ENCODE peak calls at places on chromosomes 6 and 20, in eight cellular contexts. U is SHP77; O is stimulated activated effector memory CD8-positive, alpha-beta T cell treated with anti-CD3 and anti-CD28 coated beads, Interleukin-12 subunit alpha, Interleukin-12 subunit beta, amount 100 ng/mL, for 72 hours; E is mucosa of gallbladder; Y is activated naive CD8-positive, alpha-beta T cell treated with anti-CD3 and anti-CD28 coated beads for 36 hours; Q is RWPE1; J is A549; V is fibroblast of the aortic adventitia. H is an unnamed sample.

GRCh38 chr6:7628479-7628878 is 38.5 kb downstream of the SNRNP48 start:
- DNase-seq in U (no peak), O (no peak), E (no peak), Y (no peak), Q (no peak), J (no peak), V (peak), H (no peak)

GRCh38 chr6:113050010-113050893 is 703.1 kb downstream of the RFPL4B start:
- DNase-seq in U (no peak), O (no peak), E (no peak), Y (no peak), Q (no peak), J (no peak), V (peak), H (no peak)

GRCh38 chr6:84665392-84665791 is 99.0 kb downstream of the TBX18 start:
- DNase-seq in U (no peak), O (no peak), E (no peak), Y (no peak), Q (no peak), J (no peak), V (no peak), H (no peak)

GRCh38 chr6:36147294-36147693 is 17.0 kb downstream of the MAPK13 start:
- DNase-seq in U (no peak), O (no peak), E (no peak), Y (no peak), Q (no peak), J (no peak), V (no peak), H (no peak)

GRCh38 chr6:40543776-40544175 is 43.4 kb downstream of the LRFN2 start:
- DNase-seq in U (no peak), O (no peak), E (no peak), Y (no peak), Q (no peak), J (no peak), V (no peak), H (no peak)

GRCh38 chr6:92122746-92123145 is 1296.6 kb downstream of the EPHA7 start:
- DNase-seq in U (no peak), O (no peak), E (no peak), Y (no peak), Q (no peak), J (no peak), V (no peak), H (no peak)

GRCh38 chr20:38608188-38608587 is 6.6 kb downstream of the ARHGAP40 start:
- DNase-seq in U (no peak), O (no peak), E (no peak), Y (no peak), Q (no peak), J (no peak), V (no peak), H (no peak)

GRCh38 chr6:50361641-50362331 is 312.1 kb upstream of the DEFB112 start:
- DNase-seq in U (no peak), O (no peak), E (no peak), Y (no peak), Q (no peak), J (no peak), V (no peak), H (no peak)

GRCh38 chr6:131949615-131949908 is 1.6 kb downstream of the CCN2 start:
- DNase-seq in U (no peak), O (no peak), E (peak), Y (no peak), Q (no peak), J (no peak), V (peak), H (no peak)

GRCh38 chr6:134519456-134519855 is 201.5 kb upstream of the SGK1 start:
- DNase-seq in U (peak), O (no peak), E (peak), Y (peak), Q (no peak), J (no peak), V (no peak), H (no peak)

GRCh38 chr6:83707829-83708545 is 914 bp downstream of the SNAP91 start:
- DNase-seq in U (peak), O (no peak), E (no peak), Y (no peak), Q (no peak), J (no peak), V (no peak), H (no peak)

GRCh38 chr6:31332637-31333602 is 24.1 kb downstream of the HLA-B start:
- DNase-seq in U (no peak), O (no peak), E (no peak), Y (peak), Q (no peak), J (no peak), V (no peak), H (no peak)

GRCh38 chr20:48373555-48373934 is 454.3 kb downstream of the PREX1 start:
- DNase-seq in U (no peak), O (no peak), E (no peak), Y (no peak), Q (no peak), J (no peak), V (no peak), H (no peak)

GRCh38 chr6:113859349-113860164 is 2.4 kb downstream of the MARCKS start:
- DNase-seq in U (no peak), O (no peak), E (peak), Y (no peak), Q (peak), J (peak), V (peak), H (no peak)

GRCh38 chr6:73144516-73144915 is 80.8 kb downstream of the KHDC1L start:
- DNase-seq in U (no peak), O (no peak), E (no peak), Y (no peak), Q (no peak), J (no peak), V (no peak), H (no peak)

GRCh38 chr6:36499918-36500317 is 47.4 kb downstream of the STK38 start:
- DNase-seq in U (no peak), O (no peak), E (no peak), Y (no peak), Q (no peak), J (no peak), V (no peak), H (no peak)

GRCh38 chr6:136607932-136608772 is 57.9 kb upstream of the MAP7 start:
- DNase-seq in U (peak), O (peak), E (peak), Y (peak), Q (no peak), J (peak), V (peak), H (peak)

GRCh38 chr20:63739129-63740069 is at the start of gene SLC2A4RG:
- DNase-seq in U (peak), O (peak), E (peak), Y (peak), Q (peak), J (peak), V (peak), H (peak)

GRCh38 chr6:106159531-106159940 is 73.4 kb downstream of the PRDM1 start:
- DNase-seq in U (no peak), O (no peak), E (no peak), Y (no peak), Q (peak), J (no peak), V (peak), H (no peak)

GRCh38 chr20:11271319-11271718 is 597.5 kb upstream of the JAG1 start:
- DNase-seq in U (no peak), O (no peak), E (no peak), Y (no peak), Q (no peak), J (no peak), V (no peak), H (no peak)

GRCh38 chr6:41336824-41337223 is 1.4 kb downstream of the NCR2 start:
- DNase-seq in U (no peak), O (peak), E (no peak), Y (no peak), Q (no peak), J (no peak), V (no peak), H (no peak)

GRCh38 chr20:1877604-1878195 is 17.5 kb upstream of the SIRPA start:
- DNase-seq in U (no peak), O (no peak), E (no peak), Y (no peak), Q (no peak), J (no peak), V (no peak), H (no peak)

GRCh38 chr6:156980515-156980914 is 203.3 kb downstream of the ARID1B start:
- DNase-seq in U (peak), O (no peak), E (no peak), Y (no peak), Q (no peak), J (no peak), V (no peak), H (no peak)

GRCh38 chr6:125611573-125612399 is 137.6 kb upstream of the HEY2 start:
- DNase-seq in U (peak), O (no peak), E (no peak), Y (no peak), Q (no peak), J (no peak), V (peak), H (no peak)

GRCh38 chr20:6533321-6533720 is 234.2 kb upstream of the BMP2 start:
- DNase-seq in U (no peak), O (no peak), E (no peak), Y (no peak), Q (no peak), J (no peak), V (peak), H (no peak)

GRCh38 chr20:45254867-45255266 is 503 bp upstream of the SLPI start:
- DNase-seq in U (no peak), O (peak), E (no peak), Y (no peak), Q (peak), J (peak), V (peak), H (no peak)

GRCh38 chr6:11722805-11723631 is 55.6 kb downstream of the ADTRP start:
- DNase-seq in U (no peak), O (no peak), E (no peak), Y (no peak), Q (no peak), J (no peak), V (no peak), H (no peak)

GRCh38 chr20:35544436-35544835 is 2.6 kb downstream of the ERGIC3 start:
- DNase-seq in U (no peak), O (no peak), E (no peak), Y (no peak), Q (no peak), J (no peak), V (no peak), H (no peak)

GRCh38 chr6:27582928-27583725 is 110.2 kb upstream of the ZNF184 start:
- DNase-seq in U (peak), O (peak), E (no peak), Y (peak), Q (no peak), J (peak), V (peak), H (peak)

GRCh38 chr6:125888989-125889656 is 67.4 kb upstream of the HINT3 start:
- DNase-seq in U (no peak), O (no peak), E (no peak), Y (no peak), Q (no peak), J (peak), V (peak), H (no peak)

H was measured in stimulated activated CD4-positive, alpha-beta T cell treated with anti-CD3 and anti-CD28 coated beads, Interleukin-4, amount 100 ng/mL, for 48 hours.